ENCODE peak calls at places on chromosomes 2 and 18, in seven cellular contexts. S is CD4-positive, alpha-beta T cell; E is AG04450; N is foreskin keratinocyte; U is dorsolateral prefrontal cortex; T is spleen; A is GM12864. K is an unnamed sample.

GRCh38 chr2:11248-11941 is 34.9 kb downstream of the FAM110C start:
- DNase-seq in S (peak; percentile 49), E (no peak), N (no peak), U (peak; percentile 86), T (peak; percentile 86), A (no peak), K (no peak)

GRCh38 chr2:209391776-209392401 is 32.0 kb upstream of the MAP2 start:
- DNase-seq in S (no peak), E (no peak), N (no peak), U (no peak), T (no peak), A (no peak), K (no peak)

GRCh38 chr18:22346342-22346967 is 71.3 kb downstream of the CTAGE1 start:
- DNase-seq in S (no peak), E (peak; percentile 43), N (no peak), U (no peak), T (no peak), A (no peak), K (no peak)

GRCh38 chr18:1252534-1252933 is 347.9 kb downstream of the ADCYAP1 start:
- DNase-seq in S (no peak), E (no peak), N (no peak), U (no peak), T (no peak), A (no peak), K (no peak)

GRCh38 chr2:237597680-237598145 is 7.2 kb upstream of the RAB17 start:
- DNase-seq in S (no peak), E (no peak), N (no peak), U (no peak), T (no peak), A (no peak), K (no peak)

GRCh38 chr2:74142340-74142739 is 5.4 kb downstream of the BOLA3 start:
- DNase-seq in S (no peak), E (no peak), N (no peak), U (no peak), T (no peak), A (no peak), K (no peak)

GRCh38 chr18:48832961-48833700 is 117.6 kb downstream of the SMAD7 start:
- DNase-seq in S (no peak), E (no peak), N (peak; percentile 60), U (no peak), T (peak; percentile 77), A (no peak), K (no peak)

GRCh38 chr2:144426981-144427479 is 92.9 kb downstream of the ZEB2 start:
- DNase-seq in S (no peak), E (peak; percentile 29), N (no peak), U (no peak), T (no peak), A (no peak), K (no peak)

GRCh38 chr18:21949326-21950015 is 208.9 kb downstream of the MIB1 start:
- DNase-seq in S (no peak), E (no peak), N (no peak), U (no peak), T (no peak), A (no peak), K (no peak)

GRCh38 chr2:28654981-28655322 is 96.7 kb upstream of the PPP1CB start:
- DNase-seq in S (no peak), E (no peak), N (no peak), U (no peak), T (no peak), A (no peak), K (no peak)

GRCh38 chr2:236136483-236136882 is 31.7 kb downstream of the GBX2 start:
- DNase-seq in S (no peak), E (no peak), N (no peak), U (peak; percentile 20), T (no peak), A (no peak), K (no peak)

GRCh38 chr2:236131073-236131692 is 37.0 kb downstream of the GBX2 start:
- DNase-seq in S (no peak), E (no peak), N (no peak), U (no peak), T (no peak), A (no peak), K (peak; percentile 61)

GRCh38 chr2:236130349-236130998 is 37.7 kb downstream of the GBX2 start:
- DNase-seq in S (no peak), E (no peak), N (no peak), U (no peak), T (no peak), A (no peak), K (no peak)

GRCh38 chr2:236137066-236137465 is 31.1 kb downstream of the GBX2 start:
- DNase-seq in S (no peak), E (no peak), N (no peak), U (no peak), T (no peak), A (no peak), K (no peak)

GRCh38 chr2:236133410-236134012 is 34.7 kb downstream of the GBX2 start:
- DNase-seq in S (no peak), E (no peak), N (no peak), U (no peak), T (no peak), A (no peak), K (no peak)
- TF ChIP-seq CTCF in S (no peak), E (peak; percentile 3), N (no peak), U (no peak), T (no peak), A (no peak), K (no peak)

GRCh38 chr2:42905341-42906114 is 113.1 kb upstream of the HAAO start:
- DNase-seq in S (no peak), E (no peak), N (no peak), U (no peak), T (no peak), A (no peak), K (no peak)
- TF ChIP-seq CTCF in S (no peak), E (peak; percentile 27), N (no peak), U (no peak), T (no peak), A (no peak), K (no peak)

DNA sequence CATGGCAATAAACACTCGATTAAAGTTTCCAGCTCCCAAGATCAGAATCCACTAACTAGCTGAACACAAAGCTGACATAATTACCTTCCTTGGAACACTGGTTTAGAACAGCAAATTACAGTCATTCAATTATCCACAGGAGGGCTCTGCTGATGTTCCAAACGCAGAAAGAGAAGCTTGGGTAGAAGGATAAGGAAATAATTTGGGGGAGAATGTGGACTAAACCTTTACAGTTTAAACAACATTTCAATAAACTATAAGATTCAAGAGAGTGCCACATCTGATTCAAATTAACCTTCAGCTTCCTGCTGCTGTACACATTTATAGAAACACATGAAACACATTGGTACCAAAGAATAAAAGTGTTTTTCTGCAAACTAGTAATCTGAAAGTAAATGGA is 67.8 kb upstream of the ARL4C start:
- DNase-seq in S (no peak), E (peak; percentile 49), N (no peak), U (no peak), T (no peak), A (no peak), K (no peak)
- TF ChIP-seq CTCF in S (no peak), E (peak; percentile 64), N (peak; percentile 57), U (peak; percentile 30), T (no peak), A (no peak), K (no peak)

DNA sequence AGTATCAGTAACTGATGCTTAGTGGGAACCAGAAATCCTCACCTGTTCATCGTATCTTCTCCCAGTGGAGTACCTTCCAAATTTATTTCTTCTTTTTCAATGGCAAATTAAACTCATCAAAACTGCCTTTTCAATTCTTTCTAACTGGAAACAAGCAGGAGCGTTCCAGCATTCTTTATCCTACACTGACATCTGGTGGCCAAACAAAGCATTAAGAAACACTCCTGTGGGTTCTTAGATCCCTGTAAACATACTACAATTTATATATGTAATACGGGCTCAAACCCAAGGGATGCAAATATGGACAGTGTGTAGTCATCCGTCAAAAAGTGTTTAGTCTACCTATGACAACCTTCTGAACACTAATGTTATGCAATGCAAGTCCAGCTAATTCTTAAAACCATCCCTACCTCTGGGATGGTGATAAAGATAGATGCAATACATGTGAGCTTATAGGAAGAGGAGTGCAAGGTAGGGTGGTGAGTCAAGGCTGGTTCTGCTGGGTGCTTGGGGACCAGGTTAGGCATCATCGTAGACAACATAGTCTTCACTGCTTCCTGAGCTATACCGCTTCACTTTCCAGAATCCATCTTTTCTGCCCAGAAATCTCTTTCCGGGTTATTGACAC is 375.0 kb downstream of the CTNNA2 start:
- DNase-seq in S (no peak), E (peak; percentile 42), N (peak; percentile 17), U (peak; percentile 34), T (no peak), A (peak; percentile 18), K (peak; percentile 28)
- TF ChIP-seq CTCF in S (peak; percentile 34), E (peak; percentile 71), N (peak; percentile 73), U (peak; percentile 88), T (peak; percentile 38), A (peak; percentile 56), K (peak; percentile 60)

GRCh38 chr18:3450358-3451107 is 561 bp downstream of the TGIF1 start:
- DNase-seq in S (peak; percentile 83), E (no peak), N (no peak), U (no peak), T (peak; percentile 93), A (no peak), K (peak; percentile 29)
- TF ChIP-seq CTCF in S (no peak), E (no peak), N (no peak), U (no peak), T (no peak), A (no peak), K (no peak)

K was measured in GM10248.